ENCODE peak calls at places on chromosomes 11 and 22, in nine cellular contexts. W is head of caudate nucleus; S is T-helper 1 cell; L is T-helper 2 cell; A is endodermal cell; T is GM10248; H is stimulated activated CD4-positive, alpha-beta T cell treated with anti-CD3 and anti-CD28 coated beads, Interleukin-1b, Interleukin-23, amount 100 ng/mL, for 1 hour; Z is C1 segment of cervical spinal cord; B is ACHN. I is an unnamed sample.
A peak's percentile ranks its signal among the peaks of the same experiment; 100 is the strongest.

GRCh38 chr22:48645766-48646165 is 1181.9 kb downstream of the BRD1 start:
- DNase-seq in A (no peak), L (no peak), B (no peak), Z (no peak), S (no peak), W (no peak), H (no peak), T (no peak), I (no peak)

GRCh38 chr11:11813288-11813962 is 28.3 kb upstream of the USP47 start:
- DNase-seq in T (no peak), W (no peak), A (no peak), H (no peak), Z (no peak), B (peak; percentile 94), S (no peak), L (no peak), I (no peak)

GRCh38 chr11:65471410-65471762 is 27.5 kb upstream of the MALAT1 start:
- DNase-seq in S (no peak), W (peak; percentile 74), A (peak; percentile 87), H (no peak), T (peak; percentile 45), B (peak; percentile 81), Z (no peak), L (no peak), I (peak; percentile 77)

GRCh38 chr22:24977370-24978230 is 25.1 kb downstream of the KIAA1671 start:
- DNase-seq in B (no peak), H (no peak), A (peak; percentile 75), Z (no peak), S (no peak), L (no peak), W (no peak), T (no peak), I (no peak)

GRCh38 chr11:70091651-70092050 is 13.5 kb downstream of the ANO1 start:
- DNase-seq in W (no peak), B (no peak), Z (no peak), L (no peak), T (no peak), S (no peak), H (no peak), A (no peak), I (no peak)

GRCh38 chr11:55726715-55727324 is 46.4 kb upstream of the OR5D13 start:
- DNase-seq in L (no peak), S (no peak), T (no peak), A (peak; percentile 60), B (peak; percentile 21), W (no peak), H (no peak), Z (no peak), I (no peak)

GRCh38 chr22:45200862-45201511 is 37.3 kb downstream of the NUP50 start:
- DNase-seq in A (peak; percentile 78), S (no peak), B (no peak), T (no peak), L (no peak), W (peak; percentile 11), H (no peak), Z (no peak), I (no peak)

GRCh38 chr11:45102361-45102809 is 44.1 kb upstream of the PRDM11 start:
- DNase-seq in Z (no peak), W (no peak), A (peak; percentile 44), B (no peak), L (no peak), S (no peak), T (no peak), H (no peak), I (no peak)

GRCh38 chr11:102806296-102806695 is 8.3 kb upstream of the MMP1 start:
- DNase-seq in T (no peak), W (no peak), A (no peak), Z (no peak), H (no peak), B (no peak), S (no peak), L (no peak), I (no peak)

GRCh38 chr11:7575841-7576451 is 62.1 kb downstream of the PPFIBP2 start:
- DNase-seq in B (no peak), H (no peak), S (no peak), W (peak; percentile 41), T (no peak), A (peak; percentile 68), L (no peak), Z (no peak), I (peak; percentile 75)

GRCh38 chr22:39617342-39617741 is 46.8 kb downstream of the CACNA1I start:
- DNase-seq in B (no peak), Z (no peak), H (no peak), T (peak; percentile 50), W (peak; percentile 73), A (no peak), S (no peak), L (no peak), I (no peak)

GRCh38 chr11:123426766-123427165 is 3.3 kb upstream of the GRAMD1B start:
- DNase-seq in L (no peak), T (no peak), A (no peak), Z (no peak), B (no peak), H (no peak), S (no peak), W (no peak), I (no peak)

GRCh38 chr11:57224537-57224936 is 12.5 kb downstream of the APLNR start:
- DNase-seq in Z (no peak), S (no peak), T (no peak), H (no peak), B (peak; percentile 14), W (no peak), L (no peak), A (no peak), I (no peak)

GRCh38 chr11:72398058-72398758 is 36.1 kb downstream of the CLPB start:
- DNase-seq in H (no peak), W (no peak), S (no peak), B (no peak), T (no peak), L (no peak), Z (no peak), A (no peak), I (no peak)

GRCh38 chr22:22936915-22937656 is 49.5 kb downstream of the IGLL5 start:
- DNase-seq in B (no peak), L (no peak), A (no peak), T (no peak), Z (no peak), S (no peak), W (no peak), H (no peak), I (no peak)

GRCh38 chr11:68213135-68213515 is at the start of gene KMT5B:
- DNase-seq in H (no peak), W (no peak), L (no peak), T (peak; percentile 48), B (no peak), Z (no peak), A (peak; percentile 82), S (no peak), I (no peak)

GRCh38 chr11:117669062-117669461 is 128.0 kb downstream of the DSCAML1 start:
- DNase-seq in L (no peak), B (no peak), H (no peak), T (no peak), S (no peak), A (no peak), W (peak; percentile 48), Z (no peak), I (peak; percentile 73)

GRCh38 chr11:67409261-67409666 is 5.4 kb downstream of the TBC1D10C start:
- DNase-seq in B (no peak), S (peak; percentile 48), Z (no peak), L (peak; percentile 34), W (no peak), T (peak; percentile 75), H (no peak), A (no peak), I (no peak)

GRCh38 chr11:64593156-64594105 is 2.4 kb downstream of the SLC22A12 start:
- DNase-seq in L (no peak), T (no peak), B (no peak), H (no peak), S (no peak), W (no peak), A (no peak), Z (no peak), I (no peak)

GRCh38 chr11:46686886-46687810 is 13.3 kb downstream of the ARHGAP1 start:
- DNase-seq in H (no peak), Z (no peak), B (no peak), S (no peak), L (no peak), A (no peak), T (no peak), W (peak; percentile 41), I (no peak)

GRCh38 chr11:108663154-108663877 is 1.6 kb upstream of the DDX10 start:
- DNase-seq in A (no peak), S (no peak), H (no peak), T (no peak), B (no peak), W (no peak), Z (no peak), L (no peak), I (no peak)

GRCh38 chr11:126477526-126478275 is 122.2 kb downstream of the ST3GAL4 start:
- DNase-seq in T (no peak), S (no peak), A (no peak), B (peak; percentile 19), L (no peak), H (no peak), Z (no peak), W (no peak), I (no peak)

GRCh38 chr11:76369406-76369805 is 11.5 kb downstream of the THAP12 start:
- DNase-seq in B (no peak), H (no peak), S (no peak), T (no peak), A (no peak), Z (no peak), W (no peak), L (no peak), I (no peak)

GRCh38 chr22:19527861-19528417 is 3.7 kb upstream of the CLDN5 start:
- DNase-seq in W (no peak), B (peak; percentile 2), Z (no peak), A (peak; percentile 27), T (no peak), S (no peak), H (no peak), L (no peak), I (no peak)

GRCh38 chr11:122038543-122038942 is 77.5 kb downstream of the BLID start:
- DNase-seq in S (no peak), W (no peak), A (no peak), Z (no peak), H (no peak), L (no peak), T (no peak), B (no peak), I (no peak)

GRCh38 chr11:19419021-19419750 is 178.4 kb upstream of the E2F8 start:
- DNase-seq in B (no peak), A (no peak), H (no peak), Z (no peak), W (no peak), S (no peak), L (no peak), T (no peak), I (no peak)

GRCh38 chr22:36964110-36964509 is 50.7 kb downstream of the CSF2RB start:
- DNase-seq in S (no peak), Z (no peak), B (no peak), L (no peak), H (no peak), A (no peak), T (no peak), W (no peak), I (no peak)

GRCh38 chr11:117597083-117597482 is 199.9 kb downstream of the DSCAML1 start:
- DNase-seq in S (no peak), H (no peak), T (peak; percentile 48), Z (no peak), B (peak; percentile 38), A (peak; percentile 94), L (no peak), W (peak; percentile 37), I (no peak)

GRCh38 chr11:68581439-68581838 is 102.9 kb upstream of the GAL start:
- DNase-seq in A (no peak), T (no peak), W (no peak), B (no peak), S (no peak), H (no peak), L (no peak), Z (no peak), I (no peak)

GRCh38 chr11:111845256-111846028 is 25.9 kb downstream of the ALG9 start:
- DNase-seq in A (no peak), H (no peak), W (no peak), T (no peak), Z (no peak), S (no peak), L (no peak), B (no peak), I (no peak)

I was measured in globus pallidus.